ENCODE peak calls at places on chromosomes 4 and X, in six cellular contexts. S, G, R, O, L and U are unnamed samples.

GRCh38 chrX:37958493-37959211 is 47.7 kb upstream of the SYTL5 start:
- DNase-seq in S (peak; percentile 67), G (no peak), R (no peak), O (no peak), L (no peak), U (no peak)

GRCh38 chrX:1178580-1179057 is 33.8 kb downstream of the CRLF2 start:
- DNase-seq in S (no peak), G (no peak), R (no peak), O (no peak), L (no peak), U (no peak)

GRCh38 chr4:76213415-76214268 is at the start of gene SCARB2:
- DNase-seq in S (peak; percentile 61), G (no peak), R (peak; percentile 47), O (peak; percentile 88), L (no peak), U (peak; percentile 25)

GRCh38 chrX:18886005-18886343 is 97.9 kb downstream of the PHKA2 start:
- DNase-seq in S (no peak), G (no peak), R (no peak), O (no peak), L (no peak), U (no peak)

GRCh38 chr4:88672987-88673386 is 24.6 kb downstream of the NAP1L5 start:
- DNase-seq in S (peak; percentile 28), G (peak; percentile 23), R (no peak), O (peak; percentile 19), L (no peak), U (peak; percentile 15)

GRCh38 chr4:102272318-102272717 is 73.0 kb downstream of the SLC39A8 start:
- DNase-seq in S (no peak), G (no peak), R (no peak), O (no peak), L (no peak), U (no peak)

GRCh38 chr4:90852232-90852631 is 725.0 kb downstream of the CCSER1 start:
- DNase-seq in S (no peak), G (no peak), R (no peak), O (no peak), L (no peak), U (no peak)

GRCh38 chr4:171433674-171434073 is 379.5 kb upstream of the GALNTL6 start:
- DNase-seq in S (no peak), G (no peak), R (no peak), O (no peak), L (no peak), U (no peak)

GRCh38 chr4:108834787-108835384 is 72.0 kb upstream of the ETNPPL start:
- DNase-seq in S (peak; percentile 23), G (no peak), R (peak; percentile 4), O (no peak), L (no peak), U (no peak)

GRCh38 chr4:167032876-167033275 is 201.4 kb downstream of the SPOCK3 start:
- DNase-seq in S (no peak), G (no peak), R (no peak), O (no peak), L (no peak), U (no peak)

GRCh38 chr4:54384563-54384962 is 155.5 kb downstream of the PDGFRA start:
- DNase-seq in S (peak; percentile 3), G (no peak), R (peak; percentile 6), O (no peak), L (no peak), U (no peak)

GRCh38 chr4:53974561-53974960 is 89.8 kb downstream of the CHIC2 start:
- DNase-seq in S (no peak), G (no peak), R (no peak), O (no peak), L (no peak), U (no peak)

GRCh38 chrX:72269671-72270251 is 7.3 kb downstream of the RPS4X start:
- DNase-seq in S (no peak), G (no peak), R (no peak), O (no peak), L (no peak), U (no peak)

DNA sequence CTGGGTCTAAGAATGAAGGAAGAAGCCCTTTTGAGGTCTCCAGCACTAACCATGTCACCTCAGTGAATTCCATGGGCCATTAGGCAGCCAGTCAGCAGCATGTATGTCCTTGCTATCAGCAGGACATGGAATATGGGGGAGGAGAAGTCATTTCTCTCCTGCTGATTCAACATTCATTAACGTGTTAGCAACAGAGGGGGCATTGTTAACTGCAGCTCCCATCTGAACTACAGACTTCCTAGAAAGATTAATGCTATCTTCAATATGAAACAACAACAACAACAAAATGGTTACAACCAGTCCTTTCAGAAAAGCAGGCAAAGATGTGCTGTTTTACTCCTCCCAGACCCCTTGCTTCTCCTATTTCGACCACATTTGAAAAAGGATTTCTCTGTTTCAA is 120.4 kb upstream of the SLC34A2 start:
- DNase-seq in S (peak; percentile 85), G (no peak), R (no peak), O (no peak), L (no peak), U (no peak)
- TF ChIP-seq YY1 in S (no peak), G (no peak), R (no peak), O (no peak), L (no peak), U (no peak)

GRCh38 chr4:152696764-152697250 is 17.0 kb upstream of the TMEM154 start:
- DNase-seq in S (peak; percentile 63), G (no peak), R (peak; percentile 54), O (no peak), L (peak; percentile 98), U (no peak)
- TF ChIP-seq ZNF274 in S (no peak), G (no peak), R (no peak), O (no peak), L (no peak), U (no peak)

DNA sequence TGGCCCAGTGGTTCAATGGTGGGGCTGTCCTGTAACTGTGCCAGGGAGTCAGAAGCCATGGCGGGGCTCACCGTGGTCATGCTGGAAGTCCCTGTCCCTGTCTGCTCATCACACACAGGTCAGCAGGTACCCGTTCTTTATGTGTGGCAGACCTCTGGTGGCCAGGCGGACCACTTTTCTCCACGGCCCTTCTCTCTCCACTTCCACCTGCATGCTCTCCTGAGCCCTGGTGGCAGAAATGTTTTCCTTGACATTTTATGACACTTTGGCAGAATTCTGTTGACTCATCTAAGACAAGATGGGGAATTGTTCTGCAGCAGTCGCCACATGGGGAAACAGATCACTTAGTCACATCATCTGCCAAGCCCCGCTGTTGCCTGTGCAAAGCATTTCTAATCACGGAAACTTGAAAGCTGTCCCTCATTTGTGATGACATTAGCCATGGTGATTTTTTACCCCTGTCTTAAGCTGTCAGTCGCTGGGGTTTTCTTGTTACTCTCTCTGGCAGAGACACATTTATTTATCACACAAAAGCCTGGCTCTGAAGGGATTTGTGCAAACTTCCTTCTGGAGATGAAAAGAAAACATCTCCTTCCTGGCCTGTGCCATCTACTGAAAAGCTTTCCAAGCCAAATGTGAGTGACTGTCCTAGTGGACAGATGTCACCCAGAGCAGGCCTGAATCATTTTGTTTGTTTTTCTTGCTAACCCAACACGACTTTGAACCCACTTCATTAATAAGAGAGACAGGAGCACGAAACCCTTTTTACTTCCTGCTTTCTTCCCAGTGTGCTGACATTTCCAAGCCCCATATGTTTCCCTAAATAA is 38.8 kb upstream of the STIM2 start:
- DNase-seq in S (peak; percentile 95), G (no peak), R (peak; percentile 4), O (no peak), L (no peak), U (no peak)
- TF ChIP-seq YY1 in S (peak; percentile 68), G (no peak), R (no peak), O (no peak), L (no peak), U (no peak)

GRCh38 chrX:69107747-69108410 is 57.4 kb downstream of the PJA1 start:
- DNase-seq in S (no peak), G (no peak), R (no peak), O (no peak), L (no peak), U (no peak)
- TF ChIP-seq ZNF274 in S (no peak), G (no peak), R (no peak), O (no peak), L (no peak), U (no peak)

DNA sequence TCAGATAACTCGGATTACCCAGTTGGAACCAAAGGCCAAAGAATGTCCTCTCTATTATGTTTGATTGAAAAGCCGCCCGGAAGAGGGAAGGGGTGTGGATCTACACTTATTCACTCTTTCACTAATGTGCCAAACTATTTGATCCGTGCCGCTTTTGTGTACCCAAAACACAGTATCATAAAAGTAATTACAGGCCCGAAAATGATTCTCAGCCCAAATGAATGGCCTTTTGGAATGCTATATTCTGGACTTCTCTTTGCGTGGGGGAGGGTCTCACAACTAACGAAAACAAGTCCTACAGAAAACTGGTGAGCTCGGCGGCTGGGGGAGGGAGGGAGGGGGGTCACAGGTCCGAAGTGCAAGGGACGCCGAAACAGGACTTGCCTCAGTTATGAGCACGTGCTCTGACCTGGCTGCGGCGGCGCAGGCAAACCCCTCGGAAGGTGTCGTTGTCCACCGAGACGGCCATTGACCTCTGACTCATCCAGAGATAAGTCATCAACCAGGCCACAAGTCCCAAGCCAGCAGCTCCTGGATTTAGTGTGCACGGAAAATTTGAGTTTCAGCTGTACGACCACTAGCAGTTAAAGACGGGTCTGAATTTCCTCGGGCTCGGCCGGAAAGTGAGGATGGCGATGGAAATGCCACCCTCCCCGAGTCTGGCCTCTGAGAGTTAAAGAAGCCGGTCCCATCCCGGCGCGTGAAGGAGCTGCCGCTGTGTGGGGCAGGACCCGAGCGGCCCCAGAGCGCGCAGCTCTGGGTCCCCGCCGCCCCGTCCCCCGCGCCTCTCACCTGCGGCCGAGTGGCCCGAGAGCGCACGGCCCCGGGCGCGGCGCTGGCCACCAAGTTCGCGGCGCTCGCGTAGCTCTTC is 721 bp downstream of the SH3D19 start:
- DNase-seq in S (peak; percentile 99), G (peak; percentile 41), R (peak; percentile 90), O (peak; percentile 15), L (no peak), U (no peak)
- TF ChIP-seq YY1 in S (peak; percentile 71), G (peak; percentile 61), R (peak; percentile 62), O (peak; percentile 19), L (no peak), U (no peak)

DNA sequence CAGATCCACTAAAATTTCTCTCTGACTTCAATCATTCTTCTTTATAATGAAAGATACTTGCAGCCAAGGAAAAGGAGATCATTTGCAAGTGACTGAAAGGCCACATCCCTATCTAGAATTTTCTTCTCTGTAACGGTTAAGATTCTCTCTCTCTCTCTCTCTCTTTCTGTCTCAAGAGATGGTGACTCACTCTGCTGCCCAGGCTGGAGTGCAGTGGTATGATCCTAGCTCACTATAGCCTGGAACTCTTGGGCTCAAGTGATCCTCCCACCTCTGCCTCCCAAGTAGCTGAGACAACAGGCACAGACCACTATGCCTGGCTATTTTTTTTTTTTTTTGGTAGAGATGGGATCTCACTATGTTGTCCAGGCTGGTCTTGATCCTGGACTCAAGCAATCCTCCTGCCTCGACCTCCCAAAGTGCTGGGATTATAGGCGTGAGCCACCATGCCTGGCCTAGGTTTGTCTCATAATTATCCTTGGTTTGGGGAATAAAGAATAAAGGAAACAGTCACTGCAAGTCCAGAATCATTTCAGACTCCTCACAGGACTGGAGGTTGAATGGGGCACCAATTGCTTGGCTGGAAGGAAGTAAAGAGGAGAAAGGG is 33.3 kb upstream of the GALNT7 start:
- DNase-seq in S (no peak), G (no peak), R (no peak), O (no peak), L (no peak), U (no peak)
- TF ChIP-seq ZNF274 in S (no peak), G (no peak), R (no peak), O (no peak), L (no peak), U (no peak)

DNA sequence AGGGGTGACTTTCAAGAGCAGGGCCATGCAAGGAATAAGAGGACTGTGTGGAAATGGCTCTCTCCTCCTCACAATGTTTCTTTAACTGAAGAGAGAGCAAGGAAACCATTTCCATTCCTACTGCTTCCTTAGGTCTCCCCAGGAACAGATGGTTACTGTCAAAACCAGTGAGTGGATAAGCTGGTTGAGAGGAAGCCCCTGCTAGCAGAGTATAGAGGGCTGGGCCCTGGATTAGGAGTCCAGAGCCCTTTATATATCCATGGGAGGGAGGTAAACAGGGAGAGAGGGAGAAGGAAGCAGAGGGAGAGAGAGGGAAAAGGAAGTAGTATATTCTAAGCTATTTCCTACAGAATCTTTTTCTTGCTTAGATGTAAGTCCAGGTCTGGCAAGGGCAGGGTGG is 43.8 kb upstream of the LAS1L start:
- DNase-seq in S (no peak), G (no peak), R (no peak), O (no peak), L (no peak), U (no peak)
- TF ChIP-seq YY1 in S (no peak), G (no peak), R (no peak), O (no peak), L (no peak), U (no peak)